ENCODE peak calls at places on chromosomes 12 and 14, in four cellular contexts. T is lung, O is HCT116, Z is hepatocyte. F is an unnamed sample.

GRCh38 chr12:10661338-10661737 is 12.5 kb downstream of the STYK1 start:
- DNase-seq in Z (no peak), T (no peak), O (no peak), F (no peak)

GRCh38 chr12:2052861-2053674 is at the start of gene CACNA1C:
- DNase-seq in T (no peak), O (no peak), Z (peak; percentile 87), F (no peak)

GRCh38 chr14:99271951-99272668 is at the start of gene BCL11B:
- DNase-seq in O (peak; percentile 82), Z (peak; percentile 92), T (peak; percentile 57), F (no peak)

GRCh38 chr12:121996050-121996944 is 25.4 kb upstream of the BCL7A start:
- DNase-seq in O (no peak), Z (no peak), T (no peak), F (peak; percentile 5)

GRCh38 chr14:29716150-29716549 is 211.5 kb downstream of the PRKD1 start:
- DNase-seq in Z (no peak), T (no peak), O (no peak), F (no peak)

GRCh38 chr12:96431067-96431466 is 30.8 kb upstream of the CDK17 start:
- DNase-seq in Z (no peak), O (no peak), T (no peak), F (no peak)

GRCh38 chr14:69560826-69561225 is 13.8 kb downstream of the CCDC177 start:
- DNase-seq in Z (no peak), T (no peak), O (no peak), F (no peak)

GRCh38 chr14:101408077-101408831 is 153.0 kb upstream of the DIO3 start:
- DNase-seq in Z (no peak), O (no peak), T (no peak), F (no peak)

GRCh38 chr14:89549381-89550102 is 132.5 kb upstream of the FOXN3 start:
- DNase-seq in T (no peak), O (no peak), Z (no peak), F (no peak)

GRCh38 chr12:62519043-62519442 is 52.4 kb downstream of the MON2 start:
- DNase-seq in T (no peak), O (no peak), Z (no peak), F (no peak)

GRCh38 chr12:90262261-90262660 is 553.6 kb upstream of the ATP2B1 start:
- DNase-seq in T (no peak), Z (peak; percentile 14), O (no peak), F (no peak)

GRCh38 chr14:52706286-52706685 is 714 bp upstream of the PSMC6 start:
- DNase-seq in Z (peak; percentile 41), T (no peak), O (no peak), F (no peak)

GRCh38 chr14:31261859-31262739 is 54.5 kb upstream of the HECTD1 start:
- DNase-seq in O (no peak), Z (peak; percentile 27), T (peak; percentile 72), F (no peak)

GRCh38 chr12:75960086-75960910 is 71.3 kb downstream of the PHLDA1 start:
- DNase-seq in T (no peak), Z (peak; percentile 77), O (no peak), F (no peak)

GRCh38 chr12:65699251-65699650 is 125.0 kb upstream of the HMGA2 start:
- DNase-seq in Z (peak; percentile 10), T (no peak), O (no peak), F (no peak)

GRCh38 chr14:100638211-100638855 is 51.1 kb upstream of the BEGAIN start:
- DNase-seq in Z (no peak), T (no peak), O (no peak), F (no peak)

GRCh38 chr14:51453869-51454268 is 197.8 kb upstream of the FRMD6 start:
- DNase-seq in T (no peak), Z (no peak), O (no peak), F (no peak)

GRCh38 chr12:26205298-26205697 is 9.9 kb downstream of the SSPN start:
- DNase-seq in Z (no peak), O (no peak), T (no peak), F (no peak)

GRCh38 chr12:95073698-95074520 is 491 bp upstream of the NR2C1 start:
- DNase-seq in O (no peak), T (no peak), Z (no peak), F (no peak)

GRCh38 chr12:122064780-122065588 is 13.6 kb upstream of the MLXIP start:
- DNase-seq in T (no peak), Z (peak; percentile 64), O (peak; percentile 63), F (no peak)

GRCh38 chr14:78107171-78107570 is 63.0 kb upstream of the NRXN3 start:
- DNase-seq in O (no peak), T (no peak), Z (no peak), F (no peak)

GRCh38 chr14:23114669-23115491 is 4.2 kb downstream of the CEBPE start:
- DNase-seq in Z (peak; percentile 40), O (peak; percentile 42), T (peak; percentile 67), F (peak; percentile 67)

GRCh38 chr14:50601405-50601804 is 41.5 kb downstream of the ATL1 start:
- DNase-seq in T (no peak), O (no peak), Z (no peak), F (no peak)

GRCh38 chr14:74793506-74794155 is 30.5 kb downstream of the YLPM1 start:
- DNase-seq in Z (no peak), O (no peak), T (no peak), F (no peak)

DNA sequence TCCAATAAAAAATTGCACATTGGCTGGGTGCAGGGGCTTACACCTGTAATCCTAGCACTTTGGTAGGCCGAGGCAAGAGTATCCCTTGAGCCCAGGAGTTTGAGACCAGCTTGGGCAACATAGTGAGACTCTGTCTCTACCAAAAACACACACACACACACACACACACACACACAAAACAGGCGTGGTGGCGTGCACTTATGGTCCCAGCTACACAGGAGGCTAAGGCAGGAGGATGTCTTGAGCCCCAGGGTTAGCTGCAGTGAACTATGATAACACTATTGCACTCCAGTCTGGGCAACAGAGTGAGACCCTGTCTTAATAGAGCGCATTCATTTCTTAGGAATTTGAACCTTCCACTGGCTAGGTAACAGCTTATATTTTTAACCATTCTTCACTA is 42.9 kb upstream of the BICD1 start:
- DNase-seq in O (no peak), T (no peak), Z (no peak), F (no peak)
- TF ChIP-seq CTCF in O (no peak), T (no peak), Z (no peak), F (no peak)

DNA sequence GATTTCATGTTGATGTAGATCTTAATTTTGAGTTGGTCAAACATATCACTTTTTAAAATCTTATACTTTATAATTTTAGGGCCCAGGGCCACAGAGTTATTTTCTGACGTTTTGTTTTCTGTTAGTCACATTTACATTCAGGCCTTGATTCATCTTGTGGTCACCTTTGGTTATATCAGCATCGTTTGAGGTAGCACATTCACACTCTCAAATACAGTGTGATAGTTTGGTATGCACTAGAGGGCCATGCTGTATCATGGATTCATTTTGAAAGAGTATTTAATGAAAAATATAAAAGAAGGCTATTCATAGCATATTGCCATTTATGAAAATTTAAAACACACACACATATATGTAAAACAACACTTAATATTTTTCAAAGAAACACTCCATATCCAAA is 274.6 kb downstream of the RAD51B start:
- DNase-seq in T (no peak), Z (no peak), O (no peak), F (no peak)
- TF ChIP-seq CTCF in T (no peak), Z (no peak), O (no peak), F (no peak)

DNA sequence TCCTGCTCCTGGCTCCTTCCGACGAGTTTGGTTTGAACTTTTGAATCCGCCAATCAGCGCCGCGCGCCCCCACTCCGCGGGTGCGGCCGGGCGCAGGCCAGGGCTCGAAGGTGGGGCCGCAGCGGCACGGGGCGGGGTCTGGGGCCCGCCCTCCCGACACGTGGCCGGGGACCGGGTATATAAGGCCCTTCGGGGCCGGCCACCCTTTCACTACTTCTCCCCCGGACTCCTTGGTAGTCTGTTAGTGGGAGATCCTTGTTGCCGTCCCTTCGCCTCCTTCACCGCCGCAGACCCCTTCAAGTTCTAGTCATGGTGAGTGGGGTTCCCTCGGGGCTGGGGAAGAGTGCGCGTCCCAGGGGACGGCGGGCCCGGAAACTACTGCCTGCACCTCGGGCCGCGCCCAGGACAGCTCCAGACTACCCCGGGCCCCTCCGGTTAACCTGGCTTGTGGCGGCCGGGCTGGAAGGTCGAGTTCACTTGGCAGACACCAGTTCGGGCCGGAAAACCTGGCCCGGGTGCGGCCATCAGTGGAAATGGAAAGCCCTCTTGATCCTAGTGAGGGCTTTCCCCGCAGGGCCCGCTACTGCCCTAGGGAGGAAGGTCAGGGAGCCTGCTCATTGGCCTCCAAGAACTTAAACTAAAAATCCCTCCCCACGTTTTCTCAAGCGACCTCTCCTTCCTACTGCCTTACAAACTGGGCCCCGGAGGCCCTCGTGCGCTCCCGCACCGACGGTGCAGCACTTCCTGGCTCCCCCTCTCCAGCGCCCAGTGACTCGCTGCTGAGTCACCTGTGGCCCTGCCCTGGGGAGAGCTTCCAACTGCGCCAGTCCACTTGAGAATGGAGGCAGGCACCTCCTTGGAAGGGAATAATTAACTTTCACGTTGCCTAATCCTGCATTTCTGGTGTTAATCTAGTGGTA is at the start of gene TUBA1C:
- DNase-seq in O (peak; percentile 94), T (peak; percentile 95), Z (peak; percentile 97), F (peak; percentile 92)
- TF ChIP-seq CTCF in O (no peak), T (no peak), Z (no peak), F (no peak)

GRCh38 chr12:120737557-120738251 is 12.1 kb downstream of the ACADS start:
- DNase-seq in Z (no peak), T (no peak), O (no peak), F (no peak)
- TF ChIP-seq CTCF in Z (peak; percentile 11), T (no peak), O (no peak), F (no peak)

DNA sequence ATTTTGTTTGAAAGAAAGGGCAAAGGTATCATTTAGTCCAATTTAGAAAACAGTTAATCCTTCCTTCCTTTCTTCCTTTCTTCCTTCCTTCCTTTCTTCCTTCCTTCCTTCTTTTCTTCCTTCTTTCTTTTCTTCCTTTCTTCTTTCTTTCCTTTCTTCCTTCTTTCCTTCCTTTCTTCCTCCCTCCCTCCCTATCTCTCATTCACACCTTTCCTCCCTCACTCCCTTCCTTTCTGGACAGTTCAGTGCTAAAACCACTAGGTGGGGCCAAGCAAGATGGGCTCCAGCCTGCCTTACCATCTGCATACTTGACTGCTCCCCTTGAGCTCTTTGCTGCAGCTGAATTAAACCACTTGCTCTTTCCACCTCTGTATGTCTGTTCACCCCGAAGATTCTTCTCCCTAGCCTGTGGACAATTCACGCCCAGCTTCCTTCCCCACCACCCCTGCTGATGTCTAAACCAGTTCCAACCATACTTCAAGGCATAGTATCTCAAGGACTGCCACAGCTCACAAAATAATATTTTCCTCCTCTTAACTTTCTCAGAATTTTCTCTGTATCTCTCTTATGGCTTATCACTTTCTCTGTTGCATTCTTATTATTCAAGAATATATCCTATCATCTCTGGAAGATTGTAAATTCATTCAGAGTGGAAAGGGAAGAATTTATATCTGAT is 78.0 kb downstream of the DBX2 start:
- DNase-seq in Z (peak; percentile 28), T (no peak), O (peak; percentile 22), F (no peak)
- TF ChIP-seq CTCF in Z (peak; percentile 45), T (no peak), O (peak; percentile 69), F (no peak)

GRCh38 chr12:117119592-117120198 is 20.5 kb upstream of the TESC start:
- DNase-seq in O (peak; percentile 51), T (no peak), Z (peak; percentile 48), F (no peak)
- TF ChIP-seq CTCF in O (peak; percentile 87), T (peak; percentile 40), Z (peak; percentile 63), F (peak; percentile 88)

GRCh38 chr14:103749452-103749851 is 33.8 kb downstream of the ZFYVE21 start:
- DNase-seq in O (no peak), T (no peak), Z (no peak), F (no peak)

GRCh38 chr14:103753809-103754208 is 38.2 kb downstream of the ZFYVE21 start:
- DNase-seq in T (no peak), Z (no peak), O (no peak), F (no peak)

GRCh38 chr14:103748539-103748867 is 32.9 kb downstream of the ZFYVE21 start:
- DNase-seq in T (no peak), Z (no peak), O (no peak), F (no peak)

GRCh38 chr14:103746706-103747105 is 31.1 kb downstream of the ZFYVE21 start:
- DNase-seq in T (no peak), Z (no peak), O (no peak), F (no peak)

GRCh38 chr14:103749860-103750259 is 34.2 kb downstream of the ZFYVE21 start:
- DNase-seq in O (no peak), T (no peak), Z (no peak), F (no peak)
- TF ChIP-seq CTCF in O (no peak), T (no peak), Z (peak; percentile 8), F (no peak)

F was measured in CD14-positive monocyte.